ENCODE peak calls at places on chromosomes 16 and 17, in five cellular contexts. One of them, this sample, is unnamed.

GRCh38 chr17:57604771-57605733 is 140.0 kb downstream of the CCDC182 start:
- DNase-seq in HEK293T: no peak
- DNase-seq in GM12878: peak
- DNase-seq in SK-N-SH: peak
- DNase-seq in K562: no peak
- DNase-seq in this sample: no peak

GRCh38 chr17:19747829-19748806 is at the start of gene ALDH3A1:
- DNase-seq in HEK293T: no peak
- DNase-seq in SK-N-SH: no peak
- DNase-seq in K562: no peak
- DNase-seq in GM12878: no peak
- DNase-seq in this sample: peak

GRCh38 chr16:68448360-68448970 is at the start of gene SMPD3:
- DNase-seq in SK-N-SH: peak
- DNase-seq in HEK293T: peak
- DNase-seq in GM12878: peak
- DNase-seq in K562: peak
- DNase-seq in this sample: peak

GRCh38 chr17:78227455-78227916 is 3.9 kb upstream of the TMEM235 start:
- DNase-seq in GM12878: no peak
- DNase-seq in HEK293T: no peak
- DNase-seq in K562: no peak
- DNase-seq in SK-N-SH: no peak
- DNase-seq in this sample: no peak

GRCh38 chr17:20206068-20206467 is 196.9 kb downstream of the SPECC1 start:
- DNase-seq in HEK293T: no peak
- DNase-seq in GM12878: no peak
- DNase-seq in SK-N-SH: no peak
- DNase-seq in K562: peak
- DNase-seq in this sample: no peak

GRCh38 chr17:63365366-63366237 is 80.5 kb downstream of the CYB561 start:
- DNase-seq in HEK293T: no peak
- DNase-seq in GM12878: no peak
- DNase-seq in K562: no peak
- DNase-seq in SK-N-SH: no peak
- DNase-seq in this sample: no peak

GRCh38 chr17:82551779-82552457 is 32.4 kb downstream of the FOXK2 start:
- DNase-seq in GM12878: no peak
- DNase-seq in HEK293T: peak
- DNase-seq in SK-N-SH: peak
- DNase-seq in K562: peak
- DNase-seq in this sample: peak

GRCh38 chr17:81994593-81995462 is 17.4 kb downstream of the ASPSCR1 start:
- DNase-seq in SK-N-SH: no peak
- DNase-seq in HEK293T: no peak
- DNase-seq in GM12878: no peak
- DNase-seq in K562: no peak
- DNase-seq in this sample: peak

GRCh38 chr17:74919440-74920305 is 3.4 kb downstream of the USH1G start:
- DNase-seq in GM12878: no peak
- DNase-seq in HEK293T: no peak
- DNase-seq in K562: peak
- DNase-seq in SK-N-SH: no peak
- DNase-seq in this sample: peak

GRCh38 chr17:57946798-57947358 is 8.3 kb downstream of the CUEDC1 start:
- DNase-seq in SK-N-SH: no peak
- DNase-seq in K562: peak
- DNase-seq in HEK293T: no peak
- DNase-seq in GM12878: peak
- DNase-seq in this sample: peak

GRCh38 chr17:60103957-60104356 is 25.2 kb upstream of the HEATR6 start:
- DNase-seq in K562: no peak
- DNase-seq in SK-N-SH: no peak
- DNase-seq in HEK293T: no peak
- DNase-seq in GM12878: no peak
- DNase-seq in this sample: no peak

GRCh38 chr16:569445-570254 is at the start of gene PIGQ:
- DNase-seq in GM12878: no peak
- DNase-seq in SK-N-SH: peak
- DNase-seq in HEK293T: peak
- DNase-seq in K562: peak
- DNase-seq in this sample: peak

GRCh38 chr16:50674831-50675230 is 6.3 kb downstream of the SNX20 start:
- DNase-seq in GM12878: no peak
- DNase-seq in HEK293T: no peak
- DNase-seq in SK-N-SH: no peak
- DNase-seq in K562: no peak
- DNase-seq in this sample: no peak

GRCh38 chr17:75321506-75321905 is 32.3 kb upstream of the SLC25A19 start:
- DNase-seq in HEK293T: no peak
- DNase-seq in SK-N-SH: no peak
- DNase-seq in K562: no peak
- DNase-seq in GM12878: no peak
- DNase-seq in this sample: no peak

GRCh38 chr17:36731091-36731490 is 129.7 kb downstream of the MRM1 start:
- DNase-seq in SK-N-SH: no peak
- DNase-seq in K562: no peak
- DNase-seq in HEK293T: no peak
- DNase-seq in GM12878: no peak
- DNase-seq in this sample: no peak

GRCh38 chr17:41957058-41957868 is 9.3 kb upstream of the CNP start:
- DNase-seq in HEK293T: no peak
- DNase-seq in K562: no peak
- DNase-seq in GM12878: no peak
- DNase-seq in SK-N-SH: no peak
- DNase-seq in this sample: peak

GRCh38 chr16:80041399-80041798 is 440.9 kb upstream of the MAF start:
- DNase-seq in SK-N-SH: peak
- DNase-seq in K562: no peak
- DNase-seq in GM12878: no peak
- DNase-seq in HEK293T: no peak
- DNase-seq in this sample: no peak

GRCh38 chr17:3695723-3696411 is at the start of gene P2RX5:
- DNase-seq in GM12878: no peak
- DNase-seq in HEK293T: no peak
- DNase-seq in SK-N-SH: peak
- DNase-seq in K562: peak
- DNase-seq in this sample: no peak

GRCh38 chr17:9095390-9095789 is 74.1 kb downstream of the NTN1 start:
- DNase-seq in HEK293T: no peak
- DNase-seq in K562: no peak
- DNase-seq in SK-N-SH: no peak
- DNase-seq in GM12878: no peak
- DNase-seq in this sample: no peak

GRCh38 chr17:57955183-57955952 is at the start of gene CUEDC1:
- DNase-seq in K562: peak
- DNase-seq in HEK293T: peak
- DNase-seq in SK-N-SH: peak
- DNase-seq in GM12878: no peak
- DNase-seq in this sample: no peak

GRCh38 chr16:682493-683395 is 1.4 kb downstream of the JMJD8 start:
- DNase-seq in GM12878: no peak
- DNase-seq in HEK293T: no peak
- DNase-seq in SK-N-SH: no peak
- DNase-seq in K562: no peak
- DNase-seq in this sample: no peak

GRCh38 chr17:29699283-29699682 is 76.6 kb upstream of the CORO6 start:
- DNase-seq in SK-N-SH: no peak
- DNase-seq in HEK293T: no peak
- DNase-seq in K562: no peak
- DNase-seq in GM12878: no peak
- DNase-seq in this sample: no peak

DNA sequence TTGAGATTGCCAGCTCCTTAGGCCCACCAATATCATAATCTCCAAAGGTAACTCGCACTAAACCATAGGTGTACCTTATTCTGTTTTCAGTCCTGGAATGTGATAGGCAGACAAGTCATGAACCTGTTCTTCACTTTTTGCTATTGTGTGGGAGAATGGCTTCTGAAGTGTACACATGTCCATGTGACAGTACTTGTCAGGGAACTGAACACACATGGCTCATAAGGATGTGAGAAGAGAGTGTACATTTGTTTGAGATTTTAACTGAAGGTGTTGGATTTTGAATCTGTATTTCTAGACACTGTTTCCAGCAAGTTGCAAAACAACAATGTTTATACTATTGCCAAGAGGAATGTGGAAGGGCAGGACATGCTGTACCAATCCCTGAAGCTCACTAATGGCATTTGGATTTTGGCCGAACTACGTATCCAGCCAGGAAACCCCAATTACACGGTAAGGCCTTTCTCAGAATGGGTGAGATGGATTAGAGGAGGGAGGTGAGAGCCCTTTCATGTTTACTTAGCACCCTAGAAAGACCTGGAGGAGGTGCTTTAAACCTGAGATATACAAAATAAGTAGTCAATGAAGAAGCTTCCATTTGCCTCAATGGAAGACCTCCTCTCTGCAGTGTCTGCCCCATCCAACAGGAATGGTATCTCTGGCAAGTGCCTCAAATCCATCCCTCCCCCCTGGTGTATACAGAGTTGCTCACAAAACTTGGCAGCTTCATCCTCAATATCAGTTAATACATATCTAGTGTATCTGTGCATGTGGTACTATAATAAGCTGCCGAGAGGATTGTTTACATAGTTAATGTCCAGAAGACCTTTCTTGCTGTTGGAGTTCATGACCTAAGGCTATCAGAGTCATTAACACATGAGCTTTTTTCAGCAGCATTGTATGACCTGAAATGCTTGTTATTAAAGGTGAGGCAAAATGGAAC is 14.3 kb upstream of the RASL10B start:
- DNase-seq in GM12878: no peak
- DNase-seq in HEK293T: no peak
- DNase-seq in SK-N-SH: no peak
- DNase-seq in K562: no peak
- DNase-seq in this sample: no peak
- TF ChIP-seq FOXM1 in GM12878: no peak
- TF ChIP-seq FOXM1 in HEK293T: no peak
- TF ChIP-seq FOXM1 in SK-N-SH: no peak
- TF ChIP-seq FOXM1 in K562: no peak
- TF ChIP-seq FOXM1 in this sample: no peak

GRCh38 chr17:2016494-2016893 is 8.6 kb downstream of the RTN4RL1 start:
- DNase-seq in SK-N-SH: no peak
- DNase-seq in HEK293T: no peak
- DNase-seq in K562: no peak
- DNase-seq in GM12878: no peak
- DNase-seq in this sample: no peak
- TF ChIP-seq FOXM1 in SK-N-SH: no peak
- TF ChIP-seq FOXM1 in HEK293T: no peak
- TF ChIP-seq FOXM1 in K562: no peak
- TF ChIP-seq FOXM1 in GM12878: no peak
- TF ChIP-seq FOXM1 in this sample: no peak

DNA sequence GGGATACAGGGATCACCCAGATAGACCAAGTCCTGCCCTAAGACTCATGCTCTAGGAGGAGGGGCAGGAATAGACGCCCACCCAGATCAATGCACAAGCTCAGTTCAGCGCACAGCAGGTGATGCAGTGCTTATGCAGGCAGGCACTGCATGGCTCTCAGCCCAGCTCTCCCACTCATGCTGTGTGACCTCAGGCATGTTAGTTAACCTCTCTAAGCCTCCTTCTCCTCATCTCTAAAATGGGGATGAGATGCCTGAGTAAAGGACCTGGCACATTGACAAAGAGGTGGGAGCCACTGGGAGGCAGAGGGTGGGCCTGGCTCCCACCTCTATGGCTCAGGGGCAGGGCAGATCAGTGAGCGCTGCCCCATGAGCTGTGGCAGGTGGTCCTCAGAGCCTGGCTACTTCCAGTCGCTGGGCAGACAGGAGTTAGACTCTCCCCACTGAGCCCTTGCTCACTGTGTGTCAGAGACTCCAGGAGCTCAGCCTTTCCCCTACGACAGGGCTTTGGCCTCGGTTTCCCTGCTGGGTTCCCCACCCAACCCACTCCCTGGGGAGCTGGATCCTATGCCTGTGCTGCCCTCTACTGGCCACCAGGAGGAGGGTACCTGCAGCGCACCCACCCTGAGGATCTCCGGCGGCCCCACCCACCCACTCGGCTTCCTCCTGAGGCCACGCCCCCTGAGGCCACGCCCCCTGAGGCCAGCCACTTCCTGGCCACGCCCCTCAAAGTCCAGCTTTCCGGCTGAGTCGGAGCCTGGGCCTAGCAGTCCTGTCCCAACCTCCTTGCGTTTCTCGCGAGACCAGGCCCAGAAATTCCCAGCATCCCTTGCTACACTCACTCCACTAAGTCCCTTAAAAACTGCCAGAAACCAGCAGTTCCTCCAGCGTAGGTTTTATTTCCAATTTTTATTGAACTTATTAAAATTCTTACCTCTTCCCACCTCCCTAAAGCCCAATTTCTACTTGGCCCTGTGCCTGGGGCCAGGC is 196.1 kb downstream of the GSG1L start:
- DNase-seq in SK-N-SH: peak
- DNase-seq in K562: peak
- DNase-seq in HEK293T: peak
- DNase-seq in GM12878: no peak
- DNase-seq in this sample: peak
- TF ChIP-seq FOXM1 in SK-N-SH: no peak
- TF ChIP-seq FOXM1 in K562: no peak
- TF ChIP-seq FOXM1 in HEK293T: no peak
- TF ChIP-seq FOXM1 in GM12878: no peak
- TF ChIP-seq FOXM1 in this sample: no peak

DNA sequence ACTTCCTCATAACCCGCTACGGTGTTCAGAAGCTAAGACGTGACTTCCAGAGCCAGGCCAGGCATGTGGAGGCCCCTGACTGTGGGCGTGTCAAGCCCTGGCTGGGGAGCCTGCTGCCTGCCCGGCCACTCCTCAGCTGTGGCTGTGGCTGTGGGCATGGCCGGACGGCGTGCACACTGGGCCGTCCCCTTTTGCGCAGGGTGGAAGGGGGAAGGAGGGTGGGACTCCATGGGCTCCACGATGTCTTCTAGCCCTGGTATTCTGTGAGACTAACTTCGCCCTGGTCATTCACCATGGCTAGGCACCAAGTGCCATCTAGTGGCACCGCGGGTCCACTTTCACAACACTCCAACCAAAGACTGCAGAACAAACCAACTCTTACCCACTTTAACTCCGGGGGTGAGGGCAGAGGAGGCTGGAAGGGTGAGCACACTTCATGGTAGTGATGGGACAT is 67.9 kb downstream of the N4BP1 start:
- DNase-seq in HEK293T: peak
- DNase-seq in SK-N-SH: peak
- DNase-seq in K562: no peak
- DNase-seq in GM12878: no peak
- DNase-seq in this sample: no peak
- TF ChIP-seq FOXM1 in HEK293T: no peak
- TF ChIP-seq FOXM1 in SK-N-SH: no peak
- TF ChIP-seq FOXM1 in K562: no peak
- TF ChIP-seq FOXM1 in GM12878: no peak
- TF ChIP-seq FOXM1 in this sample: no peak

GRCh38 chr16:22116095-22116700 is 23.9 kb downstream of the VWA3A start:
- DNase-seq in K562: no peak
- DNase-seq in SK-N-SH: no peak
- DNase-seq in HEK293T: no peak
- DNase-seq in GM12878: no peak
- DNase-seq in this sample: no peak
- TF ChIP-seq FOXM1 in K562: no peak
- TF ChIP-seq FOXM1 in SK-N-SH: no peak
- TF ChIP-seq FOXM1 in HEK293T: no peak
- TF ChIP-seq FOXM1 in GM12878: no peak
- TF ChIP-seq FOXM1 in this sample: no peak